ENCODE peak calls at places on chromosome 21, in nine cellular contexts. J is esophagus squamous epithelium, V is AG10803, G is heart right ventricle, F is HFF-Myc, X is neural progenitor cell, C is A673, U is upper lobe of left lung, T is GM12865. P is an unnamed sample.

GRCh38 chr21:27132270-27132669 is 165.4 kb upstream of the ADAMTS5 start:
- DNase-seq in J (no peak), V (peak), G (no peak), F (no peak), X (peak), C (no peak), U (no peak), T (no peak), P (no peak)

GRCh38 chr21:35512321-35512720 is 463.2 kb upstream of the RUNX1 start:
- DNase-seq in J (no peak), V (peak), G (no peak), F (no peak), X (no peak), C (no peak), U (no peak), T (no peak), P (no peak)

GRCh38 chr21:29349702-29350101 is 51.0 kb downstream of the BACH1 start:
- DNase-seq in J (no peak), V (no peak), G (no peak), F (no peak), X (no peak), C (peak), U (peak), T (no peak), P (no peak)

GRCh38 chr21:35377505-35378090 is 328.5 kb upstream of the RUNX1 start:
- DNase-seq in J (no peak), V (peak), G (no peak), F (no peak), X (no peak), C (no peak), U (no peak), T (no peak), P (no peak)

GRCh38 chr21:31893841-31894240 is 21.0 kb downstream of the HUNK start:
- DNase-seq in J (no peak), V (peak), G (no peak), F (no peak), X (no peak), C (no peak), U (no peak), T (no peak), P (no peak)

GRCh38 chr21:15300131-15300530 is 235.3 kb upstream of the NRIP1 start:
- DNase-seq in J (no peak), V (no peak), G (no peak), F (no peak), X (no peak), C (no peak), U (no peak), T (no peak), P (no peak)

GRCh38 chr21:35149698-35150097 is 100.6 kb upstream of the RUNX1 start:
- DNase-seq in J (no peak), V (peak), G (no peak), F (no peak), X (no peak), C (no peak), U (no peak), T (no peak), P (no peak)

GRCh38 chr21:17742181-17742580 is 77.0 kb downstream of the C21orf91 start:
- DNase-seq in J (no peak), V (no peak), G (no peak), F (no peak), X (no peak), C (no peak), U (no peak), T (no peak), P (no peak)

GRCh38 chr21:32979598-32980268 is 46.0 kb upstream of the OLIG2 start:
- DNase-seq in J (no peak), V (no peak), G (no peak), F (no peak), X (no peak), C (no peak), U (no peak), T (no peak), P (no peak)
- TF ChIP-seq CTCF in J (no peak), V (no peak), G (no peak), F (no peak), X (no peak), C (no peak), U (no peak), T (no peak), P (no peak)

GRCh38 chr21:26041441-26042180 is 129.0 kb downstream of the APP start:
- DNase-seq in J (no peak), V (peak), G (no peak), F (no peak), X (no peak), C (peak), U (no peak), T (no peak), P (no peak)
- H3K4me3 ChIP-seq in J (no peak), V (no peak), G (no peak), F (no peak), X (no peak), C (no peak), U (no peak), T (no peak), P (no peak)

GRCh38 chr21:38289697-38290096 is 32.9 kb downstream of the KCNJ15 start:
- DNase-seq in J (no peak), V (peak), G (no peak), F (peak), X (no peak), C (peak), U (peak), T (peak), P (no peak)
- TF ChIP-seq CTCF in J (no peak), V (no peak), G (no peak), F (no peak), X (no peak), C (no peak), U (no peak), T (no peak), P (no peak)

GRCh38 chr21:38912789-38913119 is 107.0 kb downstream of the ETS2 start:
- DNase-seq in J (no peak), V (no peak), G (no peak), F (no peak), X (no peak), C (no peak), U (no peak), T (no peak), P (no peak)
- H3K4me3 ChIP-seq in J (peak), V (no peak), G (peak), F (no peak), X (peak), C (no peak), U (peak), T (no peak), P (peak)

GRCh38 chr21:37186983-37187382 is 80.2 kb downstream of the VPS26C start:
- DNase-seq in J (no peak), V (no peak), G (no peak), F (no peak), X (no peak), C (no peak), U (no peak), T (no peak), P (no peak)

GRCh38 chr21:37184784-37185593 is 82.1 kb downstream of the VPS26C start:
- DNase-seq in J (no peak), V (no peak), G (no peak), F (no peak), X (no peak), C (no peak), U (no peak), T (peak), P (no peak)

GRCh38 chr21:37183749-37184148 is 83.4 kb downstream of the VPS26C start:
- DNase-seq in J (no peak), V (no peak), G (no peak), F (no peak), X (no peak), C (no peak), U (no peak), T (no peak), P (no peak)

GRCh38 chr21:37181059-37181458 is 86.1 kb downstream of the VPS26C start:
- DNase-seq in J (no peak), V (no peak), G (no peak), F (no peak), X (no peak), C (no peak), U (no peak), T (no peak), P (no peak)

GRCh38 chr21:37182222-37182621 is 84.9 kb downstream of the VPS26C start:
- DNase-seq in J (no peak), V (no peak), G (no peak), F (no peak), X (no peak), C (no peak), U (no peak), T (no peak), P (no peak)
- TF ChIP-seq CTCF in J (no peak), V (no peak), G (no peak), F (no peak), X (no peak), C (no peak), U (no peak), T (no peak), P (no peak)

GRCh38 chr21:39062196-39062900 is 120.9 kb downstream of the PSMG1 start:
- DNase-seq in J (no peak), V (no peak), G (no peak), F (no peak), X (no peak), C (no peak), U (no peak), T (no peak), P (no peak)

GRCh38 chr21:39065912-39066311 is 117.3 kb downstream of the PSMG1 start:
- DNase-seq in J (no peak), V (no peak), G (no peak), F (no peak), X (no peak), C (no peak), U (no peak), T (no peak), P (no peak)

GRCh38 chr21:39066829-39067785 is 116.1 kb downstream of the PSMG1 start:
- DNase-seq in J (no peak), V (no peak), G (peak), F (no peak), X (no peak), C (no peak), U (no peak), T (no peak), P (no peak)

GRCh38 chr21:39063517-39063916 is 119.7 kb downstream of the PSMG1 start:
- DNase-seq in J (no peak), V (no peak), G (no peak), F (no peak), X (no peak), C (no peak), U (no peak), T (no peak), P (no peak)

DNA sequence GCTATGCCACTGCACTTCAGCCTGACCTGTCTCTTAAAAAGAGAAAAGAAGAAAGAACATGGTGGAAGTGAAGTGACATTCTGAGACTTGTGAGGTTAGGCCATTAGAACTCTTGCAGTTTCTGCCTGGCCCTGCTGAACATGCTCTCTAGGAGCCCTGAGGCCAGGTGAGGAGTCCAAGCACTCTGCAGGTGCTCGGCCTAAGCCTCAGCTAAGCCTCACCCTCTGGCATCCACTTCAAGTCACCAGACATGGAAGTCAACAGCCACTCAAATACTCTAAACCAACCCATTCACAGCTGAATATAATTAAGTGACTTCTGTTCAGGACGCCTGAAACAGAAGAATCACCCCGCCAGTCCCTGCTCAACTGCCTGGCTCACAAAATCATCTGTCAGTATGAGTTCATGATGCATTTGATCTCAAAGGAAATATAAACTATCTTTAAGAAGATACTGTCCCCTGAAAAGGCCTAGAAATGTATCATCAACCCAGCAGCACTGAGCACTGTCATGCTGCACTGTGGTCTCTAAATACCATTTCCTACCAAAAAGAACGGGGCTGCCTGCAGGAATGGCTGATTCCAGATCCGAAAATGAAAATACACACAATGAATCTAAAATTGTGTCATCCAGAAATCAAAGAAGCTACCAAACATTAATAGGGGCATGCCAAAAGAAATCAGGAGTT is 118.8 kb downstream of the PSMG1 start:
- DNase-seq in J (no peak), V (no peak), G (no peak), F (no peak), X (no peak), C (no peak), U (no peak), T (no peak), P (no peak)
- H3K4me3 ChIP-seq in J (no peak), V (no peak), G (no peak), F (no peak), X (no peak), C (no peak), U (no peak), T (no peak), P (no peak)

DNA sequence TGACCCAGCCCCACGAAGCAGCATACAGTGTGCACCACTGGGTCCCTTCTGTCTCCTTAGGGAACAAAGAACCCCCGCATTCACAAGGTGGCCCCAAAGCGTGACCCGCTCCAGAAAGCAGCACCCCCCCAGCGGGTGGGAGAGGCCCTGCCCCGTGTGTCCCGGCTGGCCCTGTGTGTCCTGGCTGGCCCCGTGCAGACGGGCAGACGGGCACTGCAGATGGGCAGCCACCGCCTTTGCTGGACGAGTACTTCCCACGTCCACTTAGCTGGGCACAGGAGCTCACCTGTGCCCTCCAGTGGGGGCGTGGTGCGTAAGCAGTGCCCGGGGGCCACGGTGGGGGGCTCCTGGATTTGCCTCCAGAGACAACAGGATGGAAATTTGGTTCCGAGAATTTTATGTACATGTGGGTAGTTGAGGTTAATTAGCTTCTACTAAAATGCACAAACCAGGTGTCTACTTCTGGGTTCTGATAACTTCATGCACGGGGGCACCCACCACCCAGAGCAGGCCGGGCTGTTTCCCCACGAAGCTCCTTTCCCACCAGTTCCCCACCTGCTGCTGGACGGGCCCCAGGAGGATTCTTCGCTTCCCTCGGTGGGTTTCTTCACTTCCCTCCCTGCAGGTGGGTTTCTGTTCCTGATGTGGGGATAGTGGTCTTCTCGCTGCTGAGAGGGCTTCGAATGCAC is 33.2 kb upstream of the SLC19A1 start:
- DNase-seq in J (no peak), V (no peak), G (no peak), F (no peak), X (no peak), C (no peak), U (peak), T (no peak), P (no peak)
- TF ChIP-seq CTCF in J (no peak), V (no peak), G (no peak), F (no peak), X (no peak), C (no peak), U (no peak), T (no peak), P (no peak)

DNA sequence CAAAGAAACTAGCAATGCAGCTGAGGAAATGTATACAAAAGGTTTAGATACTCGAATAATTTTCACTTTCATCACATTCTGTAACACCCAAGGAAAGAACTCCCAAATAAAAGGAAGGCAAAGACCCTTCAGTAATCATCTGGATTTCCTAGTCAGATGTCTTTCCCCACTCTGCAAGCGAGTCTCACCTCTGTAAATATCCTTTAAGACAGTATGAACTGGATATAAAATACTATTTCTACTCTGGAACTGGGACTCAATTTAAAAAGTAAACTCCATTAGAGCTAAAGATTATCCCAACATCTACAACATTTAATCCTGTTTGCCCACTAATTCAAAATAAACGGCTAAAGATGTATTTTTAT is 27.0 kb downstream of the C2CD2 start:
- DNase-seq in J (no peak), V (no peak), G (no peak), F (no peak), X (no peak), C (no peak), U (no peak), T (no peak), P (no peak)
- H3K4me3 ChIP-seq in J (peak), V (peak), G (peak), F (no peak), X (no peak), C (peak), U (peak), T (peak), P (peak)

GRCh38 chr21:33950425-33951079 is 34.9 kb upstream of the ATP5PO start:
- DNase-seq in J (no peak), V (no peak), G (no peak), F (no peak), X (no peak), C (no peak), U (no peak), T (no peak), P (no peak)
- TF ChIP-seq CTCF in J (no peak), V (no peak), G (no peak), F (no peak), X (no peak), C (no peak), U (no peak), T (no peak), P (no peak)